ENCODE peak calls at places on chromosome 11, in eight cellular contexts. L is tibial artery, U is BE2C, F is astrocyte of the spinal cord, X is heart left ventricle, S is lower lobe of right lung, B is fibroblast of mammary gland, Z is IMR-90. J is an unnamed sample.
A peak's percentile ranks its signal among the peaks of the same experiment; 100 is the strongest.

GRCh38 chr11:126695293-126695692 is 305.3 kb downstream of the KIRREL3 start:
- DNase-seq in L (no peak), U (no peak), F (no peak), X (no peak), S (no peak), B (no peak), Z (no peak), J (no peak)

GRCh38 chr11:105738972-105739574 is 129.2 kb downstream of the GRIA4 start:
- DNase-seq in L (no peak), U (no peak), F (no peak), X (no peak), S (no peak), B (no peak), Z (no peak), J (no peak)

GRCh38 chr11:33059331-33060007 is 20.1 kb downstream of the TCP11L1 start:
- DNase-seq in L (no peak), U (no peak), F (no peak), X (no peak), S (no peak), B (no peak), Z (no peak), J (no peak)

GRCh38 chr11:7577883-7578242 is 64.1 kb downstream of the PPFIBP2 start:
- DNase-seq in L (no peak), U (peak; percentile 12), F (peak; percentile 24), X (no peak), S (no peak), B (peak; percentile 50), Z (peak; percentile 49), J (no peak)

GRCh38 chr11:18088974-18089373 is 16.9 kb downstream of the SAAL1 start:
- DNase-seq in L (no peak), U (no peak), F (no peak), X (no peak), S (no peak), B (no peak), Z (no peak), J (no peak)

GRCh38 chr11:120248551-120249278 is 8.8 kb downstream of the POU2F3 start:
- DNase-seq in L (no peak), U (no peak), F (peak; percentile 66), X (no peak), S (no peak), B (peak; percentile 73), Z (peak; percentile 48), J (peak; percentile 26)

GRCh38 chr11:57161351-57161750 is 20.4 kb upstream of the LRRC55 start:
- DNase-seq in L (no peak), U (no peak), F (no peak), X (no peak), S (no peak), B (no peak), Z (no peak), J (no peak)

GRCh38 chr11:9057888-9058287 is 33.5 kb downstream of the SCUBE2 start:
- DNase-seq in L (no peak), U (no peak), F (no peak), X (no peak), S (no peak), B (no peak), Z (no peak), J (no peak)

GRCh38 chr11:123292647-123293046 is 97.6 kb upstream of the CLMP start:
- DNase-seq in L (no peak), U (no peak), F (no peak), X (no peak), S (no peak), B (no peak), Z (no peak), J (no peak)

GRCh38 chr11:30800904-30801303 is 214.8 kb upstream of the MPPED2 start:
- DNase-seq in L (no peak), U (no peak), F (no peak), X (no peak), S (no peak), B (no peak), Z (no peak), J (no peak)

GRCh38 chr11:85475637-85476517 is 151.3 kb downstream of the DLG2 start:
- DNase-seq in L (no peak), U (no peak), F (no peak), X (no peak), S (no peak), B (no peak), Z (no peak), J (no peak)

GRCh38 chr11:73566977-73567755 is 30.7 kb downstream of the FAM168A start:
- DNase-seq in L (no peak), U (no peak), F (no peak), X (no peak), S (no peak), B (no peak), Z (peak; percentile 41), J (no peak)

GRCh38 chr11:105393326-105393725 is 216.5 kb upstream of the GRIA4 start:
- DNase-seq in L (no peak), U (no peak), F (no peak), X (no peak), S (no peak), B (no peak), Z (no peak), J (no peak)

GRCh38 chr11:78472905-78473304 is 55.3 kb upstream of the GAB2 start:
- DNase-seq in L (no peak), U (no peak), F (no peak), X (no peak), S (no peak), B (no peak), Z (no peak), J (no peak)

GRCh38 chr11:25068451-25068850 is 571.6 kb downstream of the LUZP2 start:
- DNase-seq in L (no peak), U (no peak), F (no peak), X (no peak), S (no peak), B (no peak), Z (no peak), J (no peak)

GRCh38 chr11:72041364-72042058 is 38.8 kb downstream of the NUMA1 start:
- DNase-seq in L (peak; percentile 82), U (peak; percentile 85), F (peak; percentile 82), X (peak; percentile 80), S (peak; percentile 79), B (peak; percentile 58), Z (peak; percentile 75), J (peak; percentile 49)

GRCh38 chr11:66224226-66224850 is 44.1 kb upstream of the RAB1B start:
- DNase-seq in L (no peak), U (no peak), F (no peak), X (no peak), S (no peak), B (no peak), Z (no peak), J (no peak)

GRCh38 chr11:64305691-64306562 is 603 bp downstream of the ESRRA start:
- DNase-seq in L (peak; percentile 54), U (peak; percentile 52), F (peak; percentile 19), X (peak; percentile 77), S (peak; percentile 87), B (no peak), Z (peak; percentile 27), J (no peak)
- H3K4me3 ChIP-seq in L (peak overlapping the region; percentile 86), U (peak overlapping the region; percentile 69), F (peak overlapping the region; percentile 64), X (peak overlapping the region; percentile 93), S (peak overlapping the region; percentile 75), B (peak overlapping the region; percentile 68), Z (peak overlapping the region; percentile 58), J (peak overlapping the region; percentile 58)

DNA sequence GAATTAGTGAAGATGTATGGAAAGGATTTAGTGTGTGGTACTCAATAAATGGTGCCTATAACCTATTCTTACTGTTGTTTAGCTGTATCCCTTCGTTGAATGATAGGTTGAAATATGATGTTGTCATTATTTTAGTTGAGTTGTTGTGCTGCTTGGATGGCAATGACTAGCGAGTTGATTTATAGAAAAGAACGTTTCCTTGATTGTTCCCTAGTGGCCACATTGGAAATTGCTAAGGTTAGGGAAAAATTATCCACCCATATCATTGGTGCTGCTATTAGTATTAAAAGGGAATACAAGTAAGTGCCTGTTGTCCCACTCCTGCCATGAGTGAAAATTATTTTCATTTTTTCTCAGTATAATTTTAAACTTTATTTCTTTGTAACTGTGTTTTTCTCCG is 14.5 kb downstream of the EMSY start:
- DNase-seq in L (no peak), U (no peak), F (no peak), X (no peak), S (no peak), B (no peak), Z (no peak), J (no peak)
- TF ChIP-seq CTCF in L (peak; percentile 10), U (peak; percentile 65), F (peak; percentile 45), X (peak; percentile 56), S (peak; percentile 38), B (peak; percentile 49), Z (peak; percentile 21), J (peak; percentile 32)

DNA sequence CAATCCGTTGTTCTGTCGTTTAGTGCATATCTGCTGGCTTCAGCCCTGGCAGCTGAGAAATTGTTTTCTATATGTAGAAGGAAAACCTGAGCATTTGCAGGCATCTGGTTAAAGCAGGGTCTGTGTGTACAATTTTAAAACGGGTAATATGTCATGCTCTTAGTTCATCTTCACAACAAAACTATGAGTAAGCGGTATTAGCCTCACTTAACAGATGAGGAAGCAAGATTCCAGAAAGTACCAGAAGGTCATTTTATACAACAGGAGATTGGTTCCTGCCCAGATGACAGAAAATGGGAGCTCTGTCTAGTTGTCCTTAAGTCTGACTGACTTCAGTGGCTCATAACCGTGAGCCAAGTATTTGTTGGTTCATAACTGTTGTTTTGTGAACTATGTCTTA is 1.1 kb downstream of the TIMM10B start:
- DNase-seq in L (no peak), U (no peak), F (no peak), X (no peak), S (no peak), B (no peak), Z (no peak), J (no peak)
- H3K4me3 ChIP-seq in L (peak overlapping the region; percentile 88), U (peak overlapping the region; percentile 86), F (peak overlapping the region; percentile 79), X (peak overlapping the region; percentile 79), S (peak overlapping the region; percentile 70), B (peak overlapping the region; percentile 98), Z (peak overlapping the region; percentile 82), J (peak overlapping the region; percentile 86)

DNA sequence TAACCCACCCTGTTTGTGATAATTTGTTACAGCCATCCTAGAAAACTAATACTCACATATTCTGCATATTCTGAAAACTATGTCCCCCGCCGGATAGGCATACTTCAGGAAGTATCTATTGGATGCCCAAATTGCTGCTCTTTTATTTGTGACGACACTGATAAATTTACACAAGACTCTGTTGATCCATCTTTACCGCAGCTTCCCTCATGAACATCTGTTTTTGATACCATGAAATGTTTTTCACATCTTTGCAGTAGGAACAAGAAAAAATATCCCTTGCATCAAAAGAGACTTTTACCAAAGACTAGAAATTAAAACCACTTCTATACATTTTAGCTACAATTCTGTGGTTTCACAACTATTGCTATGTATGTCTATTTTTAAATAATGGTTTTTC is 15.2 kb downstream of the POU2AF2 start:
- DNase-seq in L (no peak), U (no peak), F (no peak), X (no peak), S (no peak), B (peak; percentile 49), Z (no peak), J (no peak)
- TF ChIP-seq CTCF in L (no peak), U (no peak), F (no peak), X (no peak), S (no peak), B (no peak), Z (no peak), J (no peak)

GRCh38 chr11:1310772-1311468 is 1.5 kb upstream of the TOLLIP start:
- DNase-seq in L (no peak), U (no peak), F (no peak), X (no peak), S (no peak), B (no peak), Z (no peak), J (no peak)
- H3K4me3 ChIP-seq in L (no peak overlapping the region), U (no peak overlapping the region), F (no peak overlapping the region), X (peak overlapping the region; percentile 67), S (peak overlapping the region; percentile 94), B (no peak overlapping the region), Z (no peak overlapping the region), J (no peak overlapping the region)

J was measured in astrocyte of the cerebellum.